ENCODE peak calls at places on chromosomes 2 and 18, in seven cellular contexts. E is foreskin keratinocyte, G is lower lobe of right lung, Y is neural progenitor cell, L is body of pancreas, X is tibial artery, O is PC-3. T is an unnamed sample.

GRCh38 chr2:62787381-62787780 is 81.9 kb downstream of the EHBP1 start:
- DNase-seq in E (no peak), G (no peak), Y (peak; percentile 42), L (no peak), X (no peak), O (peak; percentile 59), T (no peak)

GRCh38 chr2:200479617-200480292 is 30.1 kb downstream of the KCTD18 start:
- DNase-seq in E (peak; percentile 23), G (no peak), Y (no peak), L (no peak), X (no peak), O (peak; percentile 87), T (no peak)

GRCh38 chr18:39604836-39605235 is 2039.2 kb upstream of the CELF4 start:
- DNase-seq in E (no peak), G (no peak), Y (no peak), L (no peak), X (no peak), O (peak; percentile 3), T (no peak)

GRCh38 chr18:41814651-41815050 is 140.4 kb upstream of the PIK3C3 start:
- DNase-seq in E (no peak), G (no peak), Y (no peak), L (no peak), X (no peak), O (no peak), T (no peak)

GRCh38 chr2:112891333-112891950 is 19.5 kb upstream of the IL37 start:
- DNase-seq in E (peak; percentile 98), G (no peak), Y (no peak), L (no peak), X (no peak), O (peak; percentile 84), T (no peak)

GRCh38 chr2:217220228-217221013 is 360.6 kb upstream of the TNP1 start:
- DNase-seq in E (no peak), G (no peak), Y (no peak), L (no peak), X (no peak), O (no peak), T (no peak)

GRCh38 chr2:84781942-84782716 is 98.8 kb downstream of the TRABD2A start:
- DNase-seq in E (peak; percentile 33), G (peak; percentile 50), Y (no peak), L (no peak), X (no peak), O (peak; percentile 66), T (peak; percentile 31)

GRCh38 chr2:154293864-154294263 is 404.6 kb upstream of the KCNJ3 start:
- DNase-seq in E (no peak), G (no peak), Y (no peak), L (no peak), X (no peak), O (no peak), T (no peak)

GRCh38 chr18:55102508-55102907 is 143.2 kb upstream of the CCDC68 start:
- DNase-seq in E (no peak), G (no peak), Y (no peak), L (no peak), X (no peak), O (no peak), T (no peak)

GRCh38 chr2:166451451-166451850 is 42.6 kb downstream of the SCN7A start:
- DNase-seq in E (no peak), G (no peak), Y (no peak), L (no peak), X (no peak), O (no peak), T (no peak)

GRCh38 chr2:150653351-150653750 is 165.9 kb upstream of the RND3 start:
- DNase-seq in E (no peak), G (no peak), Y (no peak), L (no peak), X (no peak), O (no peak), T (no peak)

GRCh38 chr18:2572892-2573291 is 1.5 kb downstream of the NDC80 start:
- DNase-seq in E (no peak), G (no peak), Y (no peak), L (no peak), X (no peak), O (no peak), T (no peak)

GRCh38 chr2:9658972-9659371 is 28.2 kb upstream of the YWHAQ start:
- DNase-seq in E (peak; percentile 84), G (no peak), Y (no peak), L (no peak), X (no peak), O (no peak), T (no peak)

GRCh38 chr2:73156539-73157124 is 43.9 kb upstream of the RAB11FIP5 start:
- DNase-seq in E (no peak), G (peak; percentile 60), Y (peak; percentile 87), L (peak; percentile 67), X (peak; percentile 44), O (peak; percentile 44), T (peak; percentile 51)

GRCh38 chr2:117862459-117862858 is 48.0 kb downstream of the DDX18 start:
- DNase-seq in E (no peak), G (no peak), Y (no peak), L (no peak), X (no peak), O (no peak), T (no peak)

GRCh38 chr2:63059434-63060078 is 8.9 kb downstream of the OTX1 start:
- DNase-seq in E (no peak), G (no peak), Y (peak; percentile 48), L (peak; percentile 11), X (no peak), O (no peak), T (no peak)

GRCh38 chr2:111192778-111193368 is 72.2 kb downstream of the BCL2L11 start:
- DNase-seq in E (no peak), G (no peak), Y (no peak), L (no peak), X (no peak), O (no peak), T (no peak)

GRCh38 chr2:172442072-172442895 is 14.9 kb downstream of the ITGA6 start:
- DNase-seq in E (peak; percentile 99), G (no peak), Y (peak; percentile 36), L (peak; percentile 88), X (no peak), O (peak; percentile 99), T (peak; percentile 61)

GRCh38 chr2:216677439-216678097 is 17.8 kb downstream of the IGFBP5 start:
- DNase-seq in E (no peak), G (peak; percentile 28), Y (no peak), L (no peak), X (no peak), O (no peak), T (no peak)

GRCh38 chr2:132496566-132496965 is 80.0 kb downstream of the GPR39 start:
- DNase-seq in E (no peak), G (no peak), Y (no peak), L (no peak), X (no peak), O (no peak), T (no peak)

GRCh38 chr2:112321375-112322320 is 46.3 kb downstream of the ZC3H6 start:
- DNase-seq in E (no peak), G (no peak), Y (no peak), L (no peak), X (no peak), O (no peak), T (no peak)

GRCh38 chr2:191366199-191366598 is 121.0 kb downstream of the MYO1B start:
- DNase-seq in E (no peak), G (no peak), Y (no peak), L (no peak), X (no peak), O (peak; percentile 15), T (no peak)

GRCh38 chr2:71971493-71971892 is 176.2 kb downstream of the CYP26B1 start:
- DNase-seq in E (no peak), G (no peak), Y (no peak), L (no peak), X (no peak), O (no peak), T (no peak)

DNA sequence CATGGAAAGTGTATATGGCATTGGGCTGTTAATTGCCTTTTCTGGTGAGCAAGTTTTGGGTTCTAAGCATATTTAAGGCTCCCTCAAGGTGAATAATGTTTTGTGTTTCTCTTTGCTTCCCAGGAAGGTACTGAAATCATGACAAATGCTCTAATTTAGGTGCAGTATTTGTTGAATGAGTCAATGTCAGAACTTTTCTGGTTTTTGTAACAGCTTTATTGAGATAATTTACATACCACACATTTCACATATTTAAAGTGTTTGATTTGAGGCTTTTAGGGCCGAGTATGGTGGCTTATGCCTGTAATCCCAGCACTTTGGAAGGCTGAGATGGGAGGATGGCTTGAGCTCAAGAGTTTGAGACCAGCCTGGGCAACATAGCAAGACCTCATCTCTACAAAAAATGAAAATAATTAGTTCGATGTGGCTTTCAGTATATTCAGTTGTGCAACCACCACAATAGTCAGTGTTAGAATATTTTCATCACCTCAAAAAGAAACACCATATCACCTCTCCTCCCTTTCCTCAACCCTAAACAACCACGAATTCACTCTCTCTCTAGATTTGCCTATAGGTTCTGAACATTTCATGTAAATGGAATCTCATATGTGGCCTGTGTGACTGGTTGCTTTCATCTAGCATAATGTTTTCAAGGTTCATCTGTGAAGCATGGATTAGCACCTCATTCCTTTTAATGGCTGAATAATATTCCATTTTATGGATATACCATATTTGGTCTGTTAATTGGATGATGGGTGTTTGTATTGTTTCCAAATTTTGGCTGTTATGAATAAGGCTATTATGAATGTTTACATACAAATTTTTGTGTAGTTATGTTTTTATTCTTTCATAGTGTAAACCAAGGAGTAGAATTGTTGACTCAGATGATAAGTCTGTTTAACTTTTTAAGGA is 54.9 kb downstream of the MGAT5 start:
- DNase-seq in E (no peak), G (no peak), Y (no peak), L (no peak), X (no peak), O (peak; percentile 14), T (no peak)
- H3K27ac ChIP-seq in E (no peak overlapping the region), G (no peak overlapping the region), Y (no peak overlapping the region), L (no peak overlapping the region), X (no peak overlapping the region), O (no peak overlapping the region), T (no peak overlapping the region)

DNA sequence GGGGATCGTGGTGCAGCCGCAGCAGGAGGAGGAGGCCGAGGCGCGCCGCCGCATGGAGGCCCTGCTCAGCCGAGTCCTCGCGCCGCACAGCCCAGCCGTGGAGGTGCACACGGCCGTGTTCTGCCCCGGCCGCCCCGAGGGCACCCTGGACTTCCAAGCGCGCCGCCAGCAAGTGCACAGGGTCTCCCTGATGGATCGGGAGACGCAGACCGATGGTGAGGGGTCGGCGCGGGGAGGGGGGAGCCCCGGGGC is 5.1 kb upstream of the SPATA3 start:
- DNase-seq in E (no peak), G (no peak), Y (no peak), L (no peak), X (no peak), O (no peak), T (no peak)
- H3K27me3 ChIP-seq in E (peaks cover 50% of the 10 kb centered on the region), G (peaks cover 48% of the 10 kb centered on the region), Y (peaks cover 12% of the 10 kb centered on the region), L (peaks cover 5% of the 10 kb centered on the region), X (peaks cover 43% of the 10 kb centered on the region), O (no peaks in the 10 kb centered on the region), T (no peaks in the 10 kb centered on the region)

GRCh38 chr2:70007151-70007550 is 45.7 kb upstream of the ASPRV1 start:
- DNase-seq in E (no peak), G (no peak), Y (no peak), L (no peak), X (no peak), O (no peak), T (no peak)
- H3K27ac ChIP-seq in E (no peak overlapping the region), G (no peak overlapping the region), Y (no peak overlapping the region), L (no peak overlapping the region), X (no peak overlapping the region), O (no peak overlapping the region), T (no peak overlapping the region)

GRCh38 chr2:218961651-218962570 is 2.4 kb downstream of the CDK5R2 start:
- DNase-seq in E (no peak), G (no peak), Y (peak; percentile 75), L (no peak), X (no peak), O (no peak), T (no peak)
- H3K27me3 ChIP-seq in E (peaks cover 79% of the 10 kb centered on the region), G (peaks cover 84% of the 10 kb centered on the region), Y (peaks cover 67% of the 10 kb centered on the region), L (peaks cover 48% of the 10 kb centered on the region), X (peaks cover 89% of the 10 kb centered on the region), O (peaks cover 19% of the 10 kb centered on the region), T (peaks cover 48% of the 10 kb centered on the region)

GRCh38 chr18:13291299-13291698 is 72.7 kb downstream of the LDLRAD4 start:
- DNase-seq in E (no peak), G (no peak), Y (no peak), L (no peak), X (no peak), O (no peak), T (no peak)
- H3K27ac ChIP-seq in E (no peak overlapping the region), G (no peak overlapping the region), Y (no peak overlapping the region), L (no peak overlapping the region), X (no peak overlapping the region), O (no peak overlapping the region), T (no peak overlapping the region)

T was measured in CD8-positive, alpha-beta memory T cell.